ENCODE peak calls at places on chromosomes 5 and 9, in seven cellular contexts. P is breast epithelium, E is endodermal cell, I is AG10803, O is upper lobe of right lung, B is fibroblast of villous mesenchyme, T is A549. G is an unnamed sample.

GRCh38 chr5:159855476-159856157 is 60.7 kb upstream of the ADRA1B start:
- DNase-seq in T (no peak), O (no peak), P (no peak), I (no peak), E (no peak), B (no peak), G (no peak)

GRCh38 chr5:128062172-128062746 is 21.3 kb upstream of the SLC12A2 start:
- DNase-seq in E (no peak), O (no peak), I (peak; percentile 87), B (peak; percentile 53), P (no peak), T (no peak), G (no peak)

GRCh38 chr5:141623197-141623596 is 4.4 kb upstream of the DIAPH1 start:
- DNase-seq in T (no peak), B (no peak), O (no peak), E (no peak), P (no peak), I (no peak), G (peak; percentile 84)

GRCh38 chr5:172424111-172424490 is 30.2 kb downstream of the SH3PXD2B start:
- DNase-seq in P (no peak), T (no peak), B (no peak), I (no peak), O (no peak), E (no peak), G (no peak)

GRCh38 chr5:36870399-36871040 is 6.0 kb upstream of the NIPBL start:
- DNase-seq in P (no peak), I (peak; percentile 67), E (no peak), O (no peak), B (peak; percentile 73), T (peak; percentile 78), G (peak; percentile 76)

GRCh38 chr5:177310757-177311173 is 933 bp downstream of the MXD3 start:
- DNase-seq in T (no peak), B (no peak), P (no peak), E (peak; percentile 73), I (no peak), O (no peak), G (peak; percentile 78)

GRCh38 chr9:108103294-108103693 is 613.7 kb upstream of the KLF4 start:
- DNase-seq in B (peak; percentile 65), P (no peak), T (no peak), E (no peak), I (peak; percentile 48), O (no peak), G (no peak)

GRCh38 chr5:50623666-50624065 is 42.8 kb upstream of the PARP8 start:
- DNase-seq in I (no peak), O (no peak), T (no peak), E (peak; percentile 45), P (no peak), B (no peak), G (no peak)

GRCh38 chr5:97002983-97003382 is 67.1 kb downstream of the LNPEP start:
- DNase-seq in T (no peak), I (no peak), O (no peak), E (no peak), P (no peak), B (no peak), G (no peak)

DNA sequence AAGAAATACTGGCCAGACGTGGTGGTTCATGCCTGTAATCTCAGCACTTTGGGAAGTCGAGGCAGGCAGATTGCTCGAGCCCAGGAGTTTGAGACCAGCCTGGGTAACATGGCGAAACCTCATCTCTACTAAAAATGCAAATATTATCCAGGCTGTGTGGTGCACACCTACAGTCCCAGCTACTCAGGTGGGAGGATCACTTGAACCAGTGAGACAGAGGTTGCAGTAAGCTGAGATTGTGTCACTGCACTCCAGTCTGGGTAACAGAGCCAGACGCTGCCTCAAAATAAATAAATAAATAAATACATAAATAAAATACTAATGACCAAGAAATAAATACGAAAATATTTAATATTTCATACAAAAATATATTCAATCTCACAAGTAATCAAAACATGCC is 18.8 kb downstream of the KLF9 start:
- DNase-seq in I (no peak), T (no peak), B (no peak), P (no peak), O (no peak), E (no peak), G (no peak)
- H3K4me3 ChIP-seq in I (no peak overlapping the region), T (no peak overlapping the region), B (no peak overlapping the region), P (no peak overlapping the region), O (no peak overlapping the region), E (no peak overlapping the region), G (no peak overlapping the region)

DNA sequence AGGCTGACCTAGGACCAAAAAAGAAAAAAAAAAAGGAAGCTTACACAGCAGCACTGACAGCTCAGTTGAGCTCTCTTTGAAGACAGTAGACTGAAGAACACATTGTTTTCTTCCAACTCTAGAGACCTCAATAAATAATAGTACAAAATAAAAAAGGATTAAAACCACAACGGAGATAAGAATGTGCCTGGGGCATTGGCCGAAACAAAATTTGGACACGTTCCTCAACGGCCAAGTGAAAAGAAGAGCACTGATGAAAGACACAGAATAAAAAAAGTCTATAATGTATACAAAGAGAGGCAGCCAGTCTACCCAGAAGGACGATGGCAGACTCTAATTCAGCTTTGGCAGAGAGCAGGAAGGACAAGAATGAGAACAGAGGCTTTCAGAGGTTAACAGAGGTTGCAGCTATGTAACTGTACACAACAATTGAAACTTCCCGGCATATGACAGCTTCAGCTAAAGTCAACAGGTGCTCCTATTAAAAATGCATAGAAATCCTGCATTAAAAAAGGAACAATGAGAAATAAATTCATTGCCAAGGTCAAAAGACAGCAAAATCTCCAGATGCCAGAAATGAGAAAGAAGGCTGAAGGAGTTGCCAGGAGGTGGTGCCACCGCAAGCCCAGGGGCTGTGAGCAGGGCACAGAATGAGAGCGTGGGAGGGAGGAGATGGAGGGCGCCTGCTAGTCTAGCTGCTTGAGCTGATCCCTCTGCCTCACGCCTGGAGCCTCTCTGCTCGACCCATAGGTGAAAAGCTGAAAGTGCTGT is 113.9 kb downstream of the DCP2 start:
- DNase-seq in B (no peak), I (no peak), P (no peak), T (no peak), E (peak; percentile 49), O (no peak), G (peak; percentile 13)
- TF ChIP-seq CTCF in B (no peak), I (no peak), P (no peak), T (no peak), E (no peak), O (no peak), G (no peak)

GRCh38 chr5:154858251-154858971 is at the start of gene CNOT8:
- DNase-seq in I (peak; percentile 98), E (peak; percentile 99), T (peak; percentile 80), P (peak; percentile 98), B (peak; percentile 97), O (peak; percentile 100), G (peak; percentile 99)
- H3K4me3 ChIP-seq in I (peak within 1 kb of the TSS; percentile 93), E (peak within 1 kb of the TSS; percentile 95), T (peak within 1 kb of the TSS; percentile 76), P (peak within 1 kb of the TSS; percentile 78), B (peak within 1 kb of the TSS; percentile 90), O (peak within 1 kb of the TSS; percentile 63), G (peak within 1 kb of the TSS; percentile 97)

DNA sequence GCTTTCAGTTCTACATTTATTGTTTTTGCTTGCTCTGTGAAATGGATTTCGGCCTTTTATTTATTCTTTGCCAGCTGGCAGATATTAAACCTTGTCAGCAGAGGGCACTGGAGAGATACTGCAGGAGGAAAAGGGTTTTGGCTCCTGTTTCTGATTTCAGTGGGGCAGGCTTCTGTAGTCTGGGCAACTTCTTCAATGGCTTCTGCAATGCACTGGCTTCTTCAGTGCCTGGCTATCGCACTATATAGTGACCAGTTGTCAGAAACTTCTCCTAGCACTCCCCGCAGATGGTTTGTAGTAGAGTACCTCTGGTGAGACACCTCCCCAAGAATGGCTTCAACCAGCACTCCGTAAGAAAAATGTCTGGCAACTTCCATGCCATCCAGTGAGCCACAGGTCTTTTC is 3.2 kb upstream of the NFX1 start:
- DNase-seq in B (peak; percentile 75), T (peak; percentile 89), I (peak; percentile 78), E (peak; percentile 73), P (no peak), O (no peak), G (peak; percentile 78)
- TF ChIP-seq CTCF in B (peak; percentile 84), T (peak; percentile 88), I (peak; percentile 90), E (peak; percentile 78), P (peak; percentile 59), O (peak; percentile 67), G (peak; percentile 68)